ENCODE peak calls at places on chromosomes 13 and 19, in nine cellular contexts. P is Caco-2; C is NB4; U is AG04450; G is colonic mucosa; R is CD4-positive, alpha-beta T cell; S is esophagus squamous epithelium; N is GM23338; F is fibroblast of lung. A is an unnamed sample.

GRCh38 chr13:99756281-99756680 is 215.3 kb downstream of the ZIC5 start:
- DNase-seq in P (no peak), C (no peak), U (no peak), G (no peak), R (no peak), S (no peak), N (no peak), F (no peak), A (no peak)

GRCh38 chr19:38389101-38389925 is 816 bp downstream of the SPRED3 start:
- DNase-seq in P (no peak), C (no peak), U (peak; percentile 30), G (no peak), R (no peak), S (no peak), N (peak; percentile 66), F (peak; percentile 75), A (no peak)

GRCh38 chr13:39766464-39767167 is 111.2 kb downstream of the COG6 start:
- DNase-seq in P (no peak), C (no peak), U (no peak), G (no peak), R (no peak), S (no peak), N (no peak), F (no peak), A (no peak)

GRCh38 chr19:1855828-1856255 is 7.5 kb downstream of the KLF16 start:
- DNase-seq in P (no peak), C (peak; percentile 62), U (no peak), G (peak; percentile 45), R (no peak), S (no peak), N (no peak), F (no peak), A (no peak)

GRCh38 chr13:42277618-42278276 is 5.8 kb downstream of the AKAP11 start:
- DNase-seq in P (no peak), C (peak; percentile 27), U (no peak), G (no peak), R (no peak), S (no peak), N (no peak), F (peak; percentile 14), A (no peak)

GRCh38 chr19:54464044-54464623 is 556 bp upstream of the LENG9 start:
- DNase-seq in P (peak; percentile 100), C (peak; percentile 90), U (no peak), G (peak; percentile 97), R (peak; percentile 60), S (peak; percentile 100), N (peak; percentile 100), F (peak; percentile 80), A (peak; percentile 85)

GRCh38 chr13:81874681-81875661 is 1534.0 kb upstream of the SPRY2 start:
- DNase-seq in P (no peak), C (no peak), U (no peak), G (no peak), R (no peak), S (no peak), N (peak; percentile 89), F (no peak), A (no peak)

GRCh38 chr19:40225440-40226305 is 816 bp downstream of the CCNP start:
- DNase-seq in P (no peak), C (no peak), U (no peak), G (no peak), R (no peak), S (no peak), N (peak; percentile 54), F (peak; percentile 21), A (no peak)

GRCh38 chr19:35216026-35216832 is 12.3 kb downstream of the FAM187B start:
- DNase-seq in P (no peak), C (no peak), U (no peak), G (no peak), R (no peak), S (no peak), N (no peak), F (no peak), A (no peak)

GRCh38 chr13:111877906-111878305 is 189.0 kb upstream of the SOX1 start:
- DNase-seq in P (no peak), C (no peak), U (no peak), G (no peak), R (no peak), S (no peak), N (no peak), F (no peak), A (no peak)

GRCh38 chr13:41816057-41816456 is 144.9 kb downstream of the VWA8 start:
- DNase-seq in P (no peak), C (no peak), U (no peak), G (no peak), R (no peak), S (no peak), N (no peak), F (no peak), A (no peak)

GRCh38 chr19:8302357-8302691 is 5.8 kb downstream of the CD320 start:
- DNase-seq in P (peak; percentile 22), C (peak; percentile 25), U (no peak), G (peak; percentile 32), R (no peak), S (no peak), N (no peak), F (no peak), A (no peak)

GRCh38 chr13:114067381-114067885 is 65.0 kb downstream of the RASA3 start:
- DNase-seq in P (peak; percentile 4), C (peak; percentile 88), U (no peak), G (no peak), R (no peak), S (no peak), N (no peak), F (peak; percentile 55), A (no peak)

GRCh38 chr13:97018029-97018819 is 23.9 kb upstream of the OXGR1 start:
- DNase-seq in P (peak; percentile 52), C (peak; percentile 67), U (peak; percentile 32), G (peak; percentile 35), R (peak; percentile 7), S (no peak), N (peak; percentile 75), F (peak; percentile 75), A (no peak)

GRCh38 chr19:13692096-13692495 is 72.2 kb upstream of the MRI1 start:
- DNase-seq in P (no peak), C (no peak), U (peak; percentile 8), G (no peak), R (no peak), S (no peak), N (no peak), F (peak; percentile 46), A (no peak)

GRCh38 chr19:5828661-5829566 is 10.6 kb downstream of the FUT6 start:
- DNase-seq in P (no peak), C (peak; percentile 64), U (no peak), G (no peak), R (no peak), S (no peak), N (peak; percentile 74), F (peak; percentile 5), A (no peak)
- TF ChIP-seq CTCF in P (no peak), C (no peak), U (no peak), G (no peak), R (no peak), S (no peak), N (no peak), F (no peak), A (no peak)

DNA sequence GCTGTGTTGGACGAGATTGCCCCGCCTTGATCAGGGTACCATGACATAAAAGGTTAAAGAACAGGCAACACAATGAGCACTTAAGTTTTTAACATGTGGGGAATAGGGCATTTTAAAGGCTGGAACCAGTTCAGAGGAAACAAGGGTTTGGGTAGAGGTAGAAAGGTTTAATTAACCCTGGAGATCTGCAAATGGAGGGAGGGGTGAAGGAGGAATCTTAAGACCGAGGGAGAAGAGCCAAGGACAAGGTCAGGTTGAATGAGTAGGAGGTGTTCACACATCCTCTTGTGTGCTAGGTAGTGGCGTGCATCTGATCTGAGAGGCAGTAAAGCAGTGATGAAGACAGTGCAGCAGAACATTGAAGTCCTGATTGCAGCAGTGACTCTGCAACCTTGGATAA is 28.5 kb downstream of the SKA3 start:
- DNase-seq in P (no peak), C (no peak), U (no peak), G (no peak), R (no peak), S (no peak), N (peak; percentile 32), F (no peak), A (no peak)
- TF ChIP-seq CTCF in P (no peak), C (no peak), U (no peak), G (no peak), R (no peak), S (no peak), N (no peak), F (no peak), A (no peak)

GRCh38 chr13:110838867-110839538 is 75.9 kb downstream of the ANKRD10 start:
- DNase-seq in P (no peak), C (no peak), U (no peak), G (no peak), R (no peak), S (no peak), N (no peak), F (no peak), A (no peak)

GRCh38 chr13:110836600-110836903 is 78.3 kb downstream of the ANKRD10 start:
- DNase-seq in P (no peak), C (no peak), U (no peak), G (no peak), R (no peak), S (no peak), N (no peak), F (no peak), A (no peak)

GRCh38 chr13:110841846-110842245 is 73.0 kb downstream of the ANKRD10 start:
- DNase-seq in P (no peak), C (no peak), U (no peak), G (no peak), R (no peak), S (no peak), N (no peak), F (no peak), A (no peak)

GRCh38 chr13:110845520-110845919 is 69.3 kb downstream of the ANKRD10 start:
- DNase-seq in P (no peak), C (no peak), U (no peak), G (no peak), R (no peak), S (no peak), N (no peak), F (no peak), A (no peak)

DNA sequence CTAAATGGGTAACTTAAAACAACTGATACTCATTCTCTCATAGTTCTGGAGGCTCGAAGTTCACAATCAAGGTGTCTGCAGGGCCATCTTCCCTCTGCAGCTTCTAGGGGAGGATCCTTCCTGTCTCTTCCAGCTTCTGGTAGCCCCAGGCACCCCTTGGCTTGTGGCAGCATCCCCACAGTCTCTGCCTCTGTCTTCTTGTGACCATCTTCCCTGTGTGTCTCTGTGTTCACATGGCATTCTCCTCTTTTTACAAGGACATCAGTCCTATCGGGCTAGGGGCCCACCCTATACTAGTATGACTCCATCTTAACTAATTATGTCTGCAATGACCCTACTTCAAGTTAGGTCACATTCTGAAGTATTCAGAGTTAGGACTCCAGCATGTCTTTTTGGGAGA is 73.5 kb downstream of the ANKRD10 start:
- DNase-seq in P (no peak), C (no peak), U (no peak), G (no peak), R (no peak), S (no peak), N (no peak), F (no peak), A (no peak)
- TF ChIP-seq CTCF in P (no peak), C (no peak), U (no peak), G (no peak), R (no peak), S (no peak), N (no peak), F (no peak), A (no peak)

DNA sequence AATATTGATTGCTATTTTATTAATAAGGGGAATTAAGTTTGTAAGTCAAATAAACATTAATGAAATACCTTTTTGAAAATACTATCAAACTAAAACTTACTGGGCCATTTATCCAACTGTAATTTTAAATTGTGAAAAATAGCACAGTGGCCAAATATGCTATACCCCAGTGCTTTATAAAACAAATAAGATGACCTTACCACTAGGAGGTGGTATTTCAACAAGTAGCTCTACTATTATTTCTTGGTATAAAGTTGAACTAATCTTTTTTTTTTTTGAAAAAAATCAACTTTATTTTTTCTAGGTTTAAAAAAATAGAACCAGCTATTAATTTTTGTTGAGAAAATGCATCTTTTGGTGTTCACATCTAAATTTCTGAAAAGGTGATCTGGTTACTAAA is 14.7 kb downstream of the LACC1 start:
- DNase-seq in P (no peak), C (peak; percentile 4), U (no peak), G (no peak), R (no peak), S (no peak), N (peak; percentile 37), F (peak; percentile 18), A (no peak)
- TF ChIP-seq CTCF in P (peak; percentile 48), C (no peak), U (peak; percentile 20), G (no peak), R (peak; percentile 14), S (no peak), N (no peak), F (peak; percentile 35), A (no peak)

A was measured in gastrocnemius medialis.